ENCODE peak calls at places on chromosomes 12 and 14, in five cellular contexts. I is GM06990, T is esophagus squamous epithelium, Y is tibial artery, N is stomach. J is an unnamed sample. For H3K27me3, the result is how much of the 10 kb centered on the place peaks cover.

GRCh38 chr14:68846466-68846865 is 53.6 kb upstream of the ZFP36L1 start:
- DNase-seq in I (no peak), T (no peak), Y (no peak), N (no peak), J (no peak)

GRCh38 chr12:68958337-68958736 is 25.4 kb upstream of the CPM start:
- DNase-seq in I (peak), T (no peak), Y (no peak), N (no peak), J (no peak)

GRCh38 chr12:30825341-30825740 is 70.6 kb upstream of the CAPRIN2 start:
- DNase-seq in I (no peak), T (no peak), Y (no peak), N (no peak), J (no peak)

GRCh38 chr12:132061641-132062430 is 82.3 kb downstream of the DDX51 start:
- DNase-seq in I (no peak), T (no peak), Y (no peak), N (no peak), J (no peak)

GRCh38 chr14:54291491-54292191 is 105.2 kb upstream of the CDKN3 start:
- DNase-seq in I (no peak), T (no peak), Y (no peak), N (no peak), J (no peak)

GRCh38 chr14:55556929-55557623 is 22.9 kb upstream of the KTN1 start:
- DNase-seq in I (no peak), T (no peak), Y (peak), N (peak), J (peak)

GRCh38 chr12:31245822-31246469 is 80.0 kb downstream of the SINHCAF start:
- DNase-seq in I (no peak), T (no peak), Y (no peak), N (no peak), J (no peak)

GRCh38 chr14:30779210-30779609 is 95.1 kb upstream of the COCH start:
- DNase-seq in I (no peak), T (no peak), Y (no peak), N (no peak), J (no peak)

GRCh38 chr12:46560078-46560477 is 187.5 kb upstream of the SLC38A2 start:
- DNase-seq in I (no peak), T (no peak), Y (no peak), N (no peak), J (no peak)

GRCh38 chr12:4679711-4680110 is 30.8 kb downstream of the NDUFA9 start:
- DNase-seq in I (no peak), T (no peak), Y (no peak), N (no peak), J (no peak)

GRCh38 chr12:116525418-116526001 is 33.7 kb upstream of the MAP1LC3B2 start:
- DNase-seq in I (no peak), T (no peak), Y (peak), N (peak), J (no peak)

GRCh38 chr14:61662437-61663311 is 32.6 kb upstream of the HIF1A start:
- DNase-seq in I (peak), T (no peak), Y (no peak), N (peak), J (no peak)

GRCh38 chr12:110816761-110817160 is 30.0 kb upstream of the CCDC63 start:
- DNase-seq in I (no peak), T (no peak), Y (no peak), N (no peak), J (no peak)

GRCh38 chr12:121784460-121784859 is 9.0 kb downstream of the RHOF start:
- DNase-seq in I (no peak), T (no peak), Y (no peak), N (no peak), J (no peak)
- H3K4me3 ChIP-seq in I (no peak), T (no peak), Y (no peak), N (no peak), J (no peak)

GRCh38 chr14:20044243-20044642 is 8.4 kb upstream of the OR4K13 start:
- DNase-seq in I (no peak), T (no peak), Y (no peak), N (no peak), J (no peak)
- H3K27me3 ChIP-seq in I (under half), T (under half), Y (under half), N (under half), J (under half)

DNA sequence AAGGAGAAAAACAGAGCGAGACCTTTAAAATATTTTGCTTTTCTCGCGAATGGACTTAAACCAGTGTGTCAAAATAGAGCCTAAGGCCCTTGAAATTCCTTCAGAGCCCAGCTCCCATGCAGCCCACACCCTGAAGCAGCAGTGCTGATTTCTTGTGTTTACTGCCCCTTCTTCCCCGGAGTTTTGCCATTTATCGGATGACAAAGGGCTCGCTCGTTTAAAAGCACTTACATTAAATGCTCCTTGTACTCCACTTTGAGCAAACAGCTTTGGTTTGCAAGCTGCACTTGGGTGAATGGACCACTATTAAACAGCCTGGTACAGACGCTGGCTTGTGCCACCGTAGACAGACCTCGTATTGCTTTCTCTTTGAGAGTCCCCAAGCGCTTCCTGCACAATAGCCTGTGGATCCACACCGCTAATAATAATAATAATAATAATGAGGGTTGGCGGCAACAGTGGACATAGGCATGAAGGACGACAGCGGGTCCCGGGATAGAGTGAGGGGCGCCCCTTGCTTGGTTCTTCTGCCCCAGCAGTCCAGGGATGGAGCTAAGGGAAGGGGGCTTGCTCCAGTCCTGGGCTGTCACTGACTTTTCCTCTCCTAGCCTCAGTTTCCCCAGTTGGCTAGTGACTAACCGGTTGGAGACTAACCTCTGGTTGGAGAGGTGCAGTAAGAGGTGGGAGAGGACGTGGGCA is 6.6 kb downstream of the DLK1 start:
- DNase-seq in I (no peak), T (no peak), Y (peak), N (no peak), J (peak)
- TF ChIP-seq CTCF in I (no peak), T (no peak), Y (no peak), N (no peak), J (no peak)

GRCh38 chr14:96038558-96038919 is 623 bp upstream of the C14orf132 start:
- DNase-seq in I (no peak), T (no peak), Y (no peak), N (no peak), J (no peak)

GRCh38 chr14:96037891-96038557 is 1.1 kb upstream of the C14orf132 start:
- DNase-seq in I (no peak), T (no peak), Y (peak), N (peak), J (no peak)

GRCh38 chr14:96040836-96041371 is 1.7 kb downstream of the C14orf132 start:
- DNase-seq in I (no peak), T (no peak), Y (no peak), N (no peak), J (no peak)

GRCh38 chr14:96038920-96039632 is at the start of gene C14orf132:
- DNase-seq in I (peak), T (no peak), Y (peak), N (peak), J (peak)

DNA sequence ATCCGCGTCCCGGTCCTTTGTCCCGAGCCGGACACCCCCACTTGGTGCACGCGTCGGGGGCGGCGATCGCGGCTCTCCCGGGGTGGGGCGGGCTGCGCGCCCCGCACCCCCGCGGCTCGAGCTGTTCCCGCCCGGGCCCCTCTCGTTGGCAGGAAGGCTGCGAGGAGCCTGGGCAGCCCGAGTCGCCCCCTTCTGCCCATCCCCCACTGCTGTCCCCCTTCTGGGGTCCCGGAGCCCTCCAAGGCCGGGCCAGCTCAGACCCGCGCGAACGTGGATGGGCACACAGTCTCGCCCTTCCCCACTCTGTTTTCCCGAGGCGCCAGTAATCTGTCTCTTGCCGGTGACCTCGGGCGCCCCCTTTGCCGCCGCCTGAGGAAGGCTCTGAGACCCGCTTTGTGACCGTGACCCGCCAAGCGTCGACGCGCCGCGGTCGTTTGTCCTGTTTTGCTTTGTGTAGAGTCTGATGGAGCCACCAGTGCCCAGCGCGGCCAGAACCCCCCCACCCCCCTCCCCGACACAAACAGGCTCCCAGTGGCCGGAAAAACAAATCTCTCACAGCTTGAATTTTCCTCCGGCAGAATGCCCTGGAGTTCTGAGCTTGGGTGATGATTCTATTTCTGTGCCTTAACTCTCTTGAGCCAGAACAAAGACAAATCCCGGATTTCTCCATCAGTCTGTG is 610 bp downstream of the C14orf132 start:
- DNase-seq in I (no peak), T (no peak), Y (no peak), N (no peak), J (peak)
- H3K4me3 ChIP-seq in I (peak), T (peak), Y (peak), N (peak), J (peak)

GRCh38 chr12:33663000-33663654 is 223.5 kb upstream of the SYT10 start:
- DNase-seq in I (no peak), T (no peak), Y (no peak), N (no peak), J (no peak)
- H3K27me3 ChIP-seq in I (under half), T (under half), Y (under half), N (under half), J (under half)

GRCh38 chr14:63361790-63362189 is 43.1 kb upstream of the GPHB5 start:
- DNase-seq in I (no peak), T (no peak), Y (no peak), N (no peak), J (no peak)
- TF ChIP-seq CTCF in I (peak), T (no peak), Y (no peak), N (no peak), J (no peak)